ENCODE peak calls at places on chromosomes 12 and 14, in five cellular contexts. D, A, M, K and Y are unnamed samples.
A peak's percentile ranks its signal among the peaks of the same experiment; 100 is the strongest.

GRCh38 chr12:122072031-122072970 is 6.3 kb upstream of the MLXIP start:
- DNase-seq in K (peak; percentile 56), A (peak; percentile 90), M (peak; percentile 93), D (no peak), Y (peak; percentile 63)

GRCh38 chr12:72889791-72890190 is 617.6 kb downstream of the TRHDE start:
- DNase-seq in K (no peak), M (no peak), D (no peak), A (no peak), Y (no peak)

GRCh38 chr12:132275110-132275531 is 54.3 kb downstream of the GALNT9 start:
- DNase-seq in M (peak; percentile 76), K (peak; percentile 97), A (peak; percentile 92), D (no peak), Y (peak; percentile 69)

GRCh38 chr14:77299776-77300175 is 20.9 kb downstream of the POMT2 start:
- DNase-seq in K (no peak), M (no peak), D (no peak), A (no peak), Y (no peak)

GRCh38 chr14:105299654-105300541 is 903 bp downstream of the BRF1 start:
- DNase-seq in D (no peak), M (no peak), A (no peak), K (no peak), Y (peak; percentile 33)

GRCh38 chr12:69792533-69792932 is 32.5 kb upstream of the MYRFL start:
- DNase-seq in D (no peak), K (no peak), A (no peak), M (no peak), Y (peak; percentile 36)

GRCh38 chr14:61625171-61625570 is 70.1 kb upstream of the HIF1A start:
- DNase-seq in K (no peak), M (peak; percentile 42), D (no peak), A (peak; percentile 61), Y (no peak)

GRCh38 chr12:97995085-97995484 is 520.3 kb upstream of the TMPO start:
- DNase-seq in K (no peak), A (no peak), D (no peak), M (no peak), Y (no peak)

GRCh38 chr12:113381237-113381636 is 22.4 kb downstream of the SDS start:
- DNase-seq in M (no peak), K (no peak), A (no peak), D (no peak), Y (no peak)

GRCh38 chr12:49932023-49932422 is 18.5 kb upstream of the AQP2 start:
- DNase-seq in K (no peak), M (no peak), D (no peak), A (no peak), Y (no peak)

GRCh38 chr14:96888593-96888992 is 91.4 kb downstream of the VRK1 start:
- DNase-seq in A (no peak), K (peak; percentile 58), D (no peak), M (no peak), Y (no peak)

GRCh38 chr14:20848316-20848954 is 42.8 kb upstream of the RNASE3 start:
- DNase-seq in A (peak; percentile 95), M (peak; percentile 66), D (no peak), K (peak; percentile 52), Y (peak; percentile 84)

GRCh38 chr12:92503029-92503931 is 199.5 kb upstream of the PLEKHG7 start:
- DNase-seq in M (no peak), K (no peak), A (no peak), D (no peak), Y (no peak)

GRCh38 chr14:73661872-73662271 is 17.1 kb downstream of the DNAL1 start:
- DNase-seq in A (no peak), D (no peak), M (peak; percentile 67), K (no peak), Y (no peak)

GRCh38 chr12:121026274-121027045 is 10.2 kb upstream of the C12orf43 start:
- DNase-seq in M (no peak), D (no peak), K (peak; percentile 60), A (no peak), Y (no peak)

GRCh38 chr14:24673534-24674203 is 39.7 kb upstream of the GZMB start:
- DNase-seq in A (no peak), D (peak; percentile 38), K (peak; percentile 62), M (no peak), Y (no peak)

GRCh38 chr14:21467620-21468019 is 9.1 kb downstream of the RAB2B start:
- DNase-seq in K (no peak), D (no peak), A (peak; percentile 74), M (peak; percentile 96), Y (no peak)

GRCh38 chr12:121576851-121577391 is 3.9 kb downstream of the KDM2B start:
- DNase-seq in K (peak; percentile 97), D (no peak), A (peak; percentile 89), M (peak; percentile 87), Y (peak; percentile 47)

GRCh38 chr14:21039059-21039422 is 3.1 kb upstream of the RNASE7 start:
- DNase-seq in A (no peak), K (peak; percentile 85), M (peak; percentile 2), D (no peak), Y (no peak)

GRCh38 chr14:103621860-103622259 is 7.2 kb upstream of the KLC1 start:
- DNase-seq in A (no peak), K (no peak), D (no peak), M (no peak), Y (no peak)

GRCh38 chr12:48023386-48023785 is 19.1 kb upstream of the COL2A1 start:
- DNase-seq in A (no peak), M (no peak), K (peak; percentile 89), D (no peak), Y (no peak)